ENCODE peak calls at places on chromosomes 11 and 22, in seven cellular contexts. One of them, this sample, is unnamed.
A peak's percentile ranks its signal among the peaks of the same experiment; 100 is the strongest.

GRCh38 chr22:31313366-31314147 is 21.3 kb upstream of the PIK3IP1 start:
- DNase-seq in heart left ventricle: peak; percentile 71
- DNase-seq in hepatocyte: peak; percentile 81
- DNase-seq in CD8-positive, alpha-beta T cell: peak; percentile 64
- DNase-seq in CD4-positive, alpha-beta T cell: peak; percentile 64
- DNase-seq in adrenal gland: peak; percentile 81
- DNase-seq in body of pancreas: peak; percentile 88
- DNase-seq in this sample: peak; percentile 62

GRCh38 chr22:26914786-26915185 is 257.4 kb downstream of the MIAT start:
- DNase-seq in heart left ventricle: no peak
- DNase-seq in hepatocyte: no peak
- DNase-seq in CD8-positive, alpha-beta T cell: no peak
- DNase-seq in CD4-positive, alpha-beta T cell: no peak
- DNase-seq in adrenal gland: no peak
- DNase-seq in body of pancreas: no peak
- DNase-seq in this sample: no peak

GRCh38 chr11:61949169-61950034 is 749 bp upstream of the BEST1 start:
- DNase-seq in heart left ventricle: peak; percentile 85
- DNase-seq in hepatocyte: peak; percentile 87
- DNase-seq in CD8-positive, alpha-beta T cell: no peak
- DNase-seq in CD4-positive, alpha-beta T cell: no peak
- DNase-seq in adrenal gland: no peak
- DNase-seq in body of pancreas: peak; percentile 77
- DNase-seq in this sample: peak; percentile 94

GRCh38 chr22:50184004-50184461 is 1.7 kb upstream of the TRABD start:
- DNase-seq in heart left ventricle: peak; percentile 80
- DNase-seq in hepatocyte: peak; percentile 74
- DNase-seq in CD8-positive, alpha-beta T cell: no peak
- DNase-seq in CD4-positive, alpha-beta T cell: no peak
- DNase-seq in adrenal gland: peak; percentile 53
- DNase-seq in body of pancreas: peak; percentile 76
- DNase-seq in this sample: no peak

GRCh38 chr22:28316014-28316413 is 363.6 kb downstream of the TTC28 start:
- DNase-seq in heart left ventricle: no peak
- DNase-seq in hepatocyte: peak; percentile 54
- DNase-seq in CD8-positive, alpha-beta T cell: no peak
- DNase-seq in CD4-positive, alpha-beta T cell: no peak
- DNase-seq in adrenal gland: no peak
- DNase-seq in body of pancreas: no peak
- DNase-seq in this sample: no peak

GRCh38 chr11:8768625-8769333 is 86.2 kb downstream of the RPL27A start:
- DNase-seq in heart left ventricle: peak; percentile 88
- DNase-seq in hepatocyte: peak; percentile 59
- DNase-seq in CD8-positive, alpha-beta T cell: no peak
- DNase-seq in CD4-positive, alpha-beta T cell: no peak
- DNase-seq in adrenal gland: peak; percentile 74
- DNase-seq in body of pancreas: peak; percentile 33
- DNase-seq in this sample: peak; percentile 61

GRCh38 chr11:94794287-94795168 is 26.4 kb downstream of the AMOTL1 start:
- DNase-seq in heart left ventricle: peak; percentile 76
- DNase-seq in hepatocyte: no peak
- DNase-seq in CD8-positive, alpha-beta T cell: no peak
- DNase-seq in CD4-positive, alpha-beta T cell: no peak
- DNase-seq in adrenal gland: no peak
- DNase-seq in body of pancreas: peak; percentile 77
- DNase-seq in this sample: peak; percentile 99

GRCh38 chr22:18044548-18045271 is 20.3 kb upstream of the MICAL3 start:
- DNase-seq in heart left ventricle: peak; percentile 71
- DNase-seq in hepatocyte: no peak
- DNase-seq in CD8-positive, alpha-beta T cell: no peak
- DNase-seq in CD4-positive, alpha-beta T cell: no peak
- DNase-seq in adrenal gland: peak; percentile 70
- DNase-seq in body of pancreas: peak; percentile 79
- DNase-seq in this sample: peak; percentile 18

GRCh38 chr11:108897071-108897481 is 232.2 kb downstream of the DDX10 start:
- DNase-seq in heart left ventricle: no peak
- DNase-seq in hepatocyte: no peak
- DNase-seq in CD8-positive, alpha-beta T cell: no peak
- DNase-seq in CD4-positive, alpha-beta T cell: no peak
- DNase-seq in adrenal gland: no peak
- DNase-seq in body of pancreas: no peak
- DNase-seq in this sample: no peak

GRCh38 chr22:23750744-23751440 is at the start of gene ZNF70:
- DNase-seq in heart left ventricle: peak; percentile 86
- DNase-seq in hepatocyte: peak; percentile 97
- DNase-seq in CD8-positive, alpha-beta T cell: peak; percentile 78
- DNase-seq in CD4-positive, alpha-beta T cell: peak; percentile 67
- DNase-seq in adrenal gland: peak; percentile 86
- DNase-seq in body of pancreas: peak; percentile 93
- DNase-seq in this sample: peak; percentile 42

GRCh38 chr22:41479671-41480396 is 10.9 kb downstream of the ACO2 start:
- DNase-seq in heart left ventricle: no peak
- DNase-seq in hepatocyte: peak; percentile 33
- DNase-seq in CD8-positive, alpha-beta T cell: no peak
- DNase-seq in CD4-positive, alpha-beta T cell: no peak
- DNase-seq in adrenal gland: no peak
- DNase-seq in body of pancreas: no peak
- DNase-seq in this sample: peak; percentile 50

GRCh38 chr22:31944700-31945477 is 554 bp downstream of the YWHAH start:
- DNase-seq in heart left ventricle: peak; percentile 66
- DNase-seq in hepatocyte: peak; percentile 31
- DNase-seq in CD8-positive, alpha-beta T cell: peak; percentile 13
- DNase-seq in CD4-positive, alpha-beta T cell: no peak
- DNase-seq in adrenal gland: no peak
- DNase-seq in body of pancreas: peak; percentile 55
- DNase-seq in this sample: no peak

GRCh38 chr22:22151308-22151707 is 93.3 kb upstream of the VPREB1 start:
- DNase-seq in heart left ventricle: no peak
- DNase-seq in hepatocyte: no peak
- DNase-seq in CD8-positive, alpha-beta T cell: no peak
- DNase-seq in CD4-positive, alpha-beta T cell: no peak
- DNase-seq in adrenal gland: no peak
- DNase-seq in body of pancreas: no peak
- DNase-seq in this sample: no peak
- H3K27me3 ChIP-seq in heart left ventricle: peaks cover 39% of the 10 kb centered on the region
- H3K27me3 ChIP-seq in hepatocyte: peaks cover 60% of the 10 kb centered on the region
- H3K27me3 ChIP-seq in CD8-positive, alpha-beta T cell: peaks cover 3% of the 10 kb centered on the region
- H3K27me3 ChIP-seq in CD4-positive, alpha-beta T cell: peaks cover 33% of the 10 kb centered on the region
- H3K27me3 ChIP-seq in adrenal gland: peaks cover 11% of the 10 kb centered on the region
- H3K27me3 ChIP-seq in body of pancreas: no peaks in the 10 kb centered on the region
- H3K27me3 ChIP-seq in this sample: peaks cover 22% of the 10 kb centered on the region

DNA sequence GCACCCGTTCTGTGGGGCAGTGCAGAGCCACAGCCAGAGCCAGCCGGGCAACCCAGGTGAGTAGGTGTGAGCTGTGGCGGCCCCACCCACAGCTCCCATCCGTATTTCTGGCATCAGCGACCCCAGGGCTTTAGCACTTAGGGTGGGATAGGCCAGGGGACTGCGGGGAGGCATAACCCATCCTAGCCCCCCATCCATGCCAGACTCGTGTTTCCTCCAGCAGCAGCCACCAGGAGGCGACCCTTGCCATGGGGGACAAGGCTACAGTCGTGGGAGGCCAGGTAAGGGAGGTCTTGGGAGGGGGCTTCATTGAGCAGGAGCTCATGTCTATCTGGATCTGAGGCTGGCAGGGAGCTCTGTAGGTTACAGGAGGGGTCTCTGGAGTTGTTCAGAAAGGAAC is 873 bp downstream of the OTOG start:
- DNase-seq in heart left ventricle: no peak
- DNase-seq in hepatocyte: no peak
- DNase-seq in CD8-positive, alpha-beta T cell: no peak
- DNase-seq in CD4-positive, alpha-beta T cell: no peak
- DNase-seq in adrenal gland: no peak
- DNase-seq in body of pancreas: no peak
- DNase-seq in this sample: no peak
- TF ChIP-seq CTCF in heart left ventricle: no peak
- TF ChIP-seq CTCF in hepatocyte: no peak
- TF ChIP-seq CTCF in CD8-positive, alpha-beta T cell: no peak
- TF ChIP-seq CTCF in CD4-positive, alpha-beta T cell: no peak
- TF ChIP-seq CTCF in adrenal gland: no peak
- TF ChIP-seq CTCF in body of pancreas: no peak
- TF ChIP-seq CTCF in this sample: peak; percentile 23

GRCh38 chr11:4202749-4203148 is 108.2 kb downstream of the RRM1 start:
- DNase-seq in heart left ventricle: no peak
- DNase-seq in hepatocyte: no peak
- DNase-seq in CD8-positive, alpha-beta T cell: no peak
- DNase-seq in CD4-positive, alpha-beta T cell: no peak
- DNase-seq in adrenal gland: no peak
- DNase-seq in body of pancreas: no peak
- DNase-seq in this sample: no peak

GRCh38 chr11:4195909-4196308 is 101.3 kb downstream of the RRM1 start:
- DNase-seq in heart left ventricle: no peak
- DNase-seq in hepatocyte: no peak
- DNase-seq in CD8-positive, alpha-beta T cell: no peak
- DNase-seq in CD4-positive, alpha-beta T cell: no peak
- DNase-seq in adrenal gland: no peak
- DNase-seq in body of pancreas: no peak
- DNase-seq in this sample: no peak

GRCh38 chr11:4194889-4195288 is 100.3 kb downstream of the RRM1 start:
- DNase-seq in heart left ventricle: no peak
- DNase-seq in hepatocyte: no peak
- DNase-seq in CD8-positive, alpha-beta T cell: no peak
- DNase-seq in CD4-positive, alpha-beta T cell: no peak
- DNase-seq in adrenal gland: no peak
- DNase-seq in body of pancreas: no peak
- DNase-seq in this sample: no peak

GRCh38 chr11:4197112-4197511 is 102.5 kb downstream of the RRM1 start:
- DNase-seq in heart left ventricle: no peak
- DNase-seq in hepatocyte: no peak
- DNase-seq in CD8-positive, alpha-beta T cell: no peak
- DNase-seq in CD4-positive, alpha-beta T cell: no peak
- DNase-seq in adrenal gland: no peak
- DNase-seq in body of pancreas: no peak
- DNase-seq in this sample: no peak
- H3K27me3 ChIP-seq in heart left ventricle: no peaks in the 10 kb centered on the region
- H3K27me3 ChIP-seq in hepatocyte: no peaks in the 10 kb centered on the region
- H3K27me3 ChIP-seq in CD8-positive, alpha-beta T cell: no peaks in the 10 kb centered on the region
- H3K27me3 ChIP-seq in CD4-positive, alpha-beta T cell: no peaks in the 10 kb centered on the region
- H3K27me3 ChIP-seq in adrenal gland: no peaks in the 10 kb centered on the region
- H3K27me3 ChIP-seq in body of pancreas: no peaks in the 10 kb centered on the region
- H3K27me3 ChIP-seq in this sample: no peaks in the 10 kb centered on the region

GRCh38 chr11:60762851-60763691 is 6.4 kb downstream of the MS4A15 start:
- DNase-seq in heart left ventricle: no peak
- DNase-seq in hepatocyte: peak; percentile 48
- DNase-seq in CD8-positive, alpha-beta T cell: no peak
- DNase-seq in CD4-positive, alpha-beta T cell: no peak
- DNase-seq in adrenal gland: no peak
- DNase-seq in body of pancreas: peak; percentile 52
- DNase-seq in this sample: no peak
- TF ChIP-seq CTCF in heart left ventricle: no peak
- TF ChIP-seq CTCF in hepatocyte: peak; percentile 17
- TF ChIP-seq CTCF in CD8-positive, alpha-beta T cell: no peak
- TF ChIP-seq CTCF in CD4-positive, alpha-beta T cell: no peak
- TF ChIP-seq CTCF in adrenal gland: no peak
- TF ChIP-seq CTCF in body of pancreas: peak; percentile 59
- TF ChIP-seq CTCF in this sample: peak; percentile 24

GRCh38 chr11:47213985-47214564 is 699 bp upstream of the DDB2 start:
- DNase-seq in heart left ventricle: peak; percentile 96
- DNase-seq in hepatocyte: peak; percentile 78
- DNase-seq in CD8-positive, alpha-beta T cell: peak; percentile 76
- DNase-seq in CD4-positive, alpha-beta T cell: peak; percentile 68
- DNase-seq in adrenal gland: peak; percentile 93
- DNase-seq in body of pancreas: peak; percentile 93
- DNase-seq in this sample: peak; percentile 57
- H3K27me3 ChIP-seq in heart left ventricle: no peaks in the 10 kb centered on the region
- H3K27me3 ChIP-seq in hepatocyte: no peaks in the 10 kb centered on the region
- H3K27me3 ChIP-seq in CD8-positive, alpha-beta T cell: no peaks in the 10 kb centered on the region
- H3K27me3 ChIP-seq in CD4-positive, alpha-beta T cell: no peaks in the 10 kb centered on the region
- H3K27me3 ChIP-seq in adrenal gland: no peaks in the 10 kb centered on the region
- H3K27me3 ChIP-seq in body of pancreas: no peaks in the 10 kb centered on the region
- H3K27me3 ChIP-seq in this sample: no peaks in the 10 kb centered on the region

GRCh38 chr22:38305481-38306448 is 11.5 kb downstream of the CSNK1E start:
- DNase-seq in heart left ventricle: no peak
- DNase-seq in hepatocyte: peak; percentile 66
- DNase-seq in CD8-positive, alpha-beta T cell: no peak
- DNase-seq in CD4-positive, alpha-beta T cell: no peak
- DNase-seq in adrenal gland: no peak
- DNase-seq in body of pancreas: no peak
- DNase-seq in this sample: no peak
- TF ChIP-seq CTCF in heart left ventricle: no peak
- TF ChIP-seq CTCF in hepatocyte: no peak
- TF ChIP-seq CTCF in CD8-positive, alpha-beta T cell: no peak
- TF ChIP-seq CTCF in CD4-positive, alpha-beta T cell: no peak
- TF ChIP-seq CTCF in adrenal gland: no peak
- TF ChIP-seq CTCF in body of pancreas: no peak
- TF ChIP-seq CTCF in this sample: no peak

GRCh38 chr11:117597083-117597482 is 199.9 kb downstream of the DSCAML1 start:
- DNase-seq in heart left ventricle: peak; percentile 44
- DNase-seq in hepatocyte: peak; percentile 78
- DNase-seq in CD8-positive, alpha-beta T cell: no peak
- DNase-seq in CD4-positive, alpha-beta T cell: peak; percentile 9
- DNase-seq in adrenal gland: peak; percentile 24
- DNase-seq in body of pancreas: peak; percentile 13
- DNase-seq in this sample: peak; percentile 34
- H3K27me3 ChIP-seq in heart left ventricle: no peaks in the 10 kb centered on the region
- H3K27me3 ChIP-seq in hepatocyte: peaks cover 26% of the 10 kb centered on the region
- H3K27me3 ChIP-seq in CD8-positive, alpha-beta T cell: peaks cover 3% of the 10 kb centered on the region
- H3K27me3 ChIP-seq in CD4-positive, alpha-beta T cell: peaks cover 9% of the 10 kb centered on the region
- H3K27me3 ChIP-seq in adrenal gland: no peaks in the 10 kb centered on the region
- H3K27me3 ChIP-seq in body of pancreas: no peaks in the 10 kb centered on the region
- H3K27me3 ChIP-seq in this sample: peaks cover 4% of the 10 kb centered on the region